ENCODE peak calls at places on chromosome 22, in ten cellular contexts. One of them, this sample, is unnamed.
A peak's percentile ranks its signal among the peaks of the same experiment; 100 is the strongest.

GRCh38 chr22:47200273-47201051 is 438.0 kb downstream of the TBC1D22A start:
- DNase-seq in prostate gland: no peak
- DNase-seq in heart left ventricle: no peak
- DNase-seq in tibial nerve: no peak
- DNase-seq in transverse colon: no peak
- DNase-seq in A549: no peak
- DNase-seq in esophagus squamous epithelium: no peak
- DNase-seq in spleen: peak; percentile 69
- DNase-seq in uterus: no peak
- DNase-seq in testis: peak; percentile 66
- DNase-seq in this sample: peak; percentile 29

GRCh38 chr22:50206599-50206998 is 5.8 kb downstream of the SELENOO start:
- DNase-seq in spleen: peak; percentile 83
- DNase-seq in A549: peak; percentile 37
- DNase-seq in esophagus squamous epithelium: no peak
- DNase-seq in prostate gland: no peak
- DNase-seq in testis: peak; percentile 96
- DNase-seq in tibial nerve: no peak
- DNase-seq in transverse colon: peak; percentile 29
- DNase-seq in uterus: no peak
- DNase-seq in heart left ventricle: peak; percentile 73
- DNase-seq in this sample: peak; percentile 27

GRCh38 chr22:31347251-31348008 is 1.3 kb upstream of the PATZ1 start:
- DNase-seq in uterus: peak; percentile 64
- DNase-seq in prostate gland: peak; percentile 62
- DNase-seq in A549: peak; percentile 71
- DNase-seq in tibial nerve: peak; percentile 55
- DNase-seq in transverse colon: peak; percentile 72
- DNase-seq in esophagus squamous epithelium: no peak
- DNase-seq in heart left ventricle: peak; percentile 66
- DNase-seq in spleen: peak; percentile 90
- DNase-seq in testis: peak; percentile 81
- DNase-seq in this sample: peak; percentile 73

GRCh38 chr22:29245626-29246385 is 22.0 kb downstream of the RHBDD3 start:
- DNase-seq in tibial nerve: peak; percentile 74
- DNase-seq in heart left ventricle: peak; percentile 65
- DNase-seq in testis: peak; percentile 86
- DNase-seq in prostate gland: peak; percentile 60
- DNase-seq in transverse colon: peak; percentile 75
- DNase-seq in spleen: peak; percentile 90
- DNase-seq in esophagus squamous epithelium: peak; percentile 10
- DNase-seq in uterus: peak; percentile 70
- DNase-seq in A549: peak; percentile 55
- DNase-seq in this sample: peak; percentile 77

GRCh38 chr22:22075382-22076163 is 93.0 kb upstream of the TOP3B start:
- DNase-seq in transverse colon: no peak
- DNase-seq in tibial nerve: no peak
- DNase-seq in heart left ventricle: no peak
- DNase-seq in testis: no peak
- DNase-seq in esophagus squamous epithelium: no peak
- DNase-seq in spleen: no peak
- DNase-seq in A549: no peak
- DNase-seq in prostate gland: no peak
- DNase-seq in uterus: no peak
- DNase-seq in this sample: no peak

GRCh38 chr22:50544746-50545253 is 899 bp upstream of the KLHDC7B start:
- DNase-seq in tibial nerve: no peak
- DNase-seq in prostate gland: no peak
- DNase-seq in spleen: peak; percentile 82
- DNase-seq in heart left ventricle: no peak
- DNase-seq in testis: no peak
- DNase-seq in uterus: no peak
- DNase-seq in esophagus squamous epithelium: no peak
- DNase-seq in A549: no peak
- DNase-seq in transverse colon: peak; percentile 45
- DNase-seq in this sample: no peak

GRCh38 chr22:28927526-28928089 is 44.2 kb downstream of the ZNRF3 start:
- DNase-seq in A549: no peak
- DNase-seq in testis: no peak
- DNase-seq in tibial nerve: no peak
- DNase-seq in uterus: no peak
- DNase-seq in spleen: no peak
- DNase-seq in transverse colon: no peak
- DNase-seq in esophagus squamous epithelium: no peak
- DNase-seq in heart left ventricle: no peak
- DNase-seq in prostate gland: no peak
- DNase-seq in this sample: no peak

GRCh38 chr22:43835166-43835565 is 23.1 kb upstream of the EFCAB6 start:
- DNase-seq in testis: no peak
- DNase-seq in spleen: no peak
- DNase-seq in heart left ventricle: no peak
- DNase-seq in tibial nerve: no peak
- DNase-seq in prostate gland: no peak
- DNase-seq in uterus: no peak
- DNase-seq in transverse colon: no peak
- DNase-seq in A549: no peak
- DNase-seq in esophagus squamous epithelium: no peak
- DNase-seq in this sample: no peak

GRCh38 chr22:48218889-48219420 is 1456.5 kb downstream of the TBC1D22A start:
- DNase-seq in A549: no peak
- DNase-seq in prostate gland: no peak
- DNase-seq in testis: peak; percentile 3
- DNase-seq in uterus: no peak
- DNase-seq in spleen: no peak
- DNase-seq in tibial nerve: no peak
- DNase-seq in heart left ventricle: no peak
- DNase-seq in transverse colon: no peak
- DNase-seq in esophagus squamous epithelium: no peak
- DNase-seq in this sample: no peak

GRCh38 chr22:21025266-21025665 is 7.1 kb downstream of the SLC7A4 start:
- DNase-seq in uterus: no peak
- DNase-seq in transverse colon: no peak
- DNase-seq in testis: no peak
- DNase-seq in prostate gland: no peak
- DNase-seq in spleen: no peak
- DNase-seq in esophagus squamous epithelium: no peak
- DNase-seq in heart left ventricle: no peak
- DNase-seq in A549: no peak
- DNase-seq in tibial nerve: no peak
- DNase-seq in this sample: no peak

GRCh38 chr22:22520020-22520656 is at the start of gene ZNF280A:
- DNase-seq in heart left ventricle: no peak
- DNase-seq in prostate gland: no peak
- DNase-seq in A549: peak; percentile 87
- DNase-seq in uterus: no peak
- DNase-seq in testis: peak; percentile 48
- DNase-seq in esophagus squamous epithelium: no peak
- DNase-seq in transverse colon: no peak
- DNase-seq in tibial nerve: peak; percentile 42
- DNase-seq in spleen: no peak
- DNase-seq in this sample: no peak

GRCh38 chr22:17230239-17230638 is 11.0 kb upstream of the ADA2 start:
- DNase-seq in uterus: no peak
- DNase-seq in esophagus squamous epithelium: no peak
- DNase-seq in tibial nerve: no peak
- DNase-seq in spleen: no peak
- DNase-seq in testis: no peak
- DNase-seq in prostate gland: peak; percentile 71
- DNase-seq in A549: peak; percentile 13
- DNase-seq in transverse colon: no peak
- DNase-seq in heart left ventricle: no peak
- DNase-seq in this sample: no peak

GRCh38 chr22:17232406-17232805 is 13.2 kb upstream of the ADA2 start:
- DNase-seq in esophagus squamous epithelium: no peak
- DNase-seq in uterus: no peak
- DNase-seq in spleen: no peak
- DNase-seq in transverse colon: no peak
- DNase-seq in tibial nerve: no peak
- DNase-seq in A549: no peak
- DNase-seq in heart left ventricle: no peak
- DNase-seq in testis: no peak
- DNase-seq in prostate gland: no peak
- DNase-seq in this sample: no peak

GRCh38 chr22:17234144-17234623 is 14.9 kb upstream of the ADA2 start:
- DNase-seq in uterus: no peak
- DNase-seq in testis: no peak
- DNase-seq in spleen: peak; percentile 53
- DNase-seq in heart left ventricle: no peak
- DNase-seq in A549: peak; percentile 45
- DNase-seq in transverse colon: no peak
- DNase-seq in tibial nerve: no peak
- DNase-seq in esophagus squamous epithelium: no peak
- DNase-seq in prostate gland: no peak
- DNase-seq in this sample: no peak

GRCh38 chr22:17233348-17234043 is 14.3 kb upstream of the ADA2 start:
- DNase-seq in heart left ventricle: no peak
- DNase-seq in esophagus squamous epithelium: no peak
- DNase-seq in uterus: no peak
- DNase-seq in tibial nerve: no peak
- DNase-seq in spleen: peak; percentile 46
- DNase-seq in transverse colon: no peak
- DNase-seq in A549: no peak
- DNase-seq in testis: no peak
- DNase-seq in prostate gland: no peak
- DNase-seq in this sample: no peak

DNA sequence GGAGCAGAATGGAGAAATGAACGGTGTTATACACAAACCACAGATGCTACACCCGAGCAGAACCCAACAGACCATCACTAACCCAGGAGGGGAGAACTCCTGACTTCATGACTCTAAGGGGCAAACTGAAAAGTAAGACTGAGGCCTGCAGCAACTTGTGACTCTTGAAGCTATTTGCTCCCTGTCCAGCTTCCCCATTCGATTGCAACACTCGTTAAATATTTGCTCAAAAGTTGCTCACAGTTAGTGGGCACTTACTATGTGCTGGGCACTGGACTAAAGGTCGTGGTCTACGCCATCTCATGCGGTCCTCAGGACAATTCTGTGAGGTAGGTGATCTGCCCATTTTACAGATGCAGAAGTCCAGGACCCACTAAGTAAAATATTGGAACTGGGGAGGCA is 9.5 kb upstream of the ADA2 start:
- DNase-seq in testis: no peak
- DNase-seq in uterus: no peak
- DNase-seq in prostate gland: no peak
- DNase-seq in tibial nerve: no peak
- DNase-seq in esophagus squamous epithelium: no peak
- DNase-seq in heart left ventricle: no peak
- DNase-seq in transverse colon: no peak
- DNase-seq in A549: peak; percentile 45
- DNase-seq in spleen: no peak
- DNase-seq in this sample: peak; percentile 37
- H3K4me1 ChIP-seq in testis: no peaks in the 10 kb centered on the region
- H3K4me1 ChIP-seq in uterus: no peaks in the 10 kb centered on the region
- H3K4me1 ChIP-seq in prostate gland: peaks cover 6% of the 10 kb centered on the region
- H3K4me1 ChIP-seq in tibial nerve: no peaks in the 10 kb centered on the region
- H3K4me1 ChIP-seq in esophagus squamous epithelium: peaks cover 11% of the 10 kb centered on the region
- H3K4me1 ChIP-seq in heart left ventricle: no peaks in the 10 kb centered on the region
- H3K4me1 ChIP-seq in transverse colon: no peaks in the 10 kb centered on the region
- H3K4me1 ChIP-seq in A549: peaks cover 8% of the 10 kb centered on the region
- H3K4me1 ChIP-seq in spleen: peaks cover 3% of the 10 kb centered on the region
- H3K4me1 ChIP-seq in this sample: peaks cover 8% of the 10 kb centered on the region

DNA sequence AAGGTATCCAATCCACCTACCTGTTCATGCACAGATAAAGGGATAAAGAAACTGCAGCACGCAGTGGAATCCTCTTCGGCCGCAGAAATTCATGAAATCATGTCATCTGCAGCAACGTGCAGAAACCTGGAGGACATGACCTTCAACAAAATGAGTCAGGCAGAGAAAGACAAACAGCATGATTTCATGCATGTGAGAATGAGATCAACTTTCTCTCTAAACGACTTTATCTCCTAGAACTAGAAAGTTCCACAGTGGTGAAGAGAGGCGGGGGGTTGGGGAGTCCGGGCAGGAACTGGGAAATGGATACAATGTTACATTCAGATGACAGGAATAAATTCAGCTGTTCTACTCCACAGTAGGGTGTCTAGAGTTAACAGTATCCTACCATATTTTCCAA is 9.9 kb downstream of the RGL4 start:
- DNase-seq in transverse colon: no peak
- DNase-seq in esophagus squamous epithelium: no peak
- DNase-seq in testis: peak; percentile 86
- DNase-seq in A549: no peak
- DNase-seq in heart left ventricle: no peak
- DNase-seq in spleen: no peak
- DNase-seq in tibial nerve: no peak
- DNase-seq in uterus: no peak
- DNase-seq in prostate gland: no peak
- DNase-seq in this sample: peak; percentile 48
- TF ChIP-seq POLR2A in transverse colon: no peak
- TF ChIP-seq POLR2A in esophagus squamous epithelium: no peak
- TF ChIP-seq POLR2A in testis: no peak
- TF ChIP-seq POLR2A in A549: no peak
- TF ChIP-seq POLR2A in heart left ventricle: no peak
- TF ChIP-seq POLR2A in spleen: no peak
- TF ChIP-seq POLR2A in tibial nerve: no peak
- TF ChIP-seq POLR2A in uterus: no peak
- TF ChIP-seq POLR2A in prostate gland: no peak
- TF ChIP-seq POLR2A in this sample: no peak

GRCh38 chr22:42327462-42328129 is 57.1 kb upstream of the TCF20 start:
- DNase-seq in uterus: no peak
- DNase-seq in tibial nerve: no peak
- DNase-seq in heart left ventricle: no peak
- DNase-seq in transverse colon: no peak
- DNase-seq in testis: no peak
- DNase-seq in esophagus squamous epithelium: no peak
- DNase-seq in A549: no peak
- DNase-seq in prostate gland: no peak
- DNase-seq in spleen: no peak
- DNase-seq in this sample: no peak
- H3K4me1 ChIP-seq in uterus: no peaks in the 10 kb centered on the region
- H3K4me1 ChIP-seq in tibial nerve: peaks cover 22% of the 10 kb centered on the region
- H3K4me1 ChIP-seq in heart left ventricle: peaks cover 7% of the 10 kb centered on the region
- H3K4me1 ChIP-seq in transverse colon: peaks cover 19% of the 10 kb centered on the region
- H3K4me1 ChIP-seq in testis: no peaks in the 10 kb centered on the region
- H3K4me1 ChIP-seq in esophagus squamous epithelium: peaks cover 55% of the 10 kb centered on the region
- H3K4me1 ChIP-seq in A549: peaks cover 7% of the 10 kb centered on the region
- H3K4me1 ChIP-seq in prostate gland: no peaks in the 10 kb centered on the region
- H3K4me1 ChIP-seq in spleen: peaks cover 3% of the 10 kb centered on the region
- H3K4me1 ChIP-seq in this sample: no peaks in the 10 kb centered on the region

GRCh38 chr22:18056161-18056666 is 21.6 kb upstream of the PEX26 start:
- DNase-seq in testis: no peak
- DNase-seq in uterus: no peak
- DNase-seq in heart left ventricle: no peak
- DNase-seq in transverse colon: peak; percentile 57
- DNase-seq in spleen: peak; percentile 84
- DNase-seq in prostate gland: no peak
- DNase-seq in esophagus squamous epithelium: no peak
- DNase-seq in tibial nerve: no peak
- DNase-seq in A549: peak; percentile 44
- DNase-seq in this sample: peak; percentile 22
- TF ChIP-seq POLR2A in testis: no peak
- TF ChIP-seq POLR2A in uterus: no peak
- TF ChIP-seq POLR2A in heart left ventricle: no peak
- TF ChIP-seq POLR2A in transverse colon: no peak
- TF ChIP-seq POLR2A in spleen: no peak
- TF ChIP-seq POLR2A in prostate gland: no peak
- TF ChIP-seq POLR2A in esophagus squamous epithelium: no peak
- TF ChIP-seq POLR2A in tibial nerve: no peak
- TF ChIP-seq POLR2A in A549: no peak
- TF ChIP-seq POLR2A in this sample: no peak

This sample was measured in body of pancreas.